ENCODE peak calls at places on chromosomes 16 and 17, in five cellular contexts. X is right atrium auricular region, A is heart right ventricle, O is GM12864, V is lower leg skin. Q is an unnamed sample.

GRCh38 chr17:33875973-33876372 is 379.1 kb upstream of the CCL2 start:
- DNase-seq in X (no peak), A (no peak), O (no peak), V (no peak), Q (no peak)

GRCh38 chr17:71180801-71181385 is 939.9 kb upstream of the SOX9 start:
- DNase-seq in X (no peak), A (no peak), O (no peak), V (peak), Q (no peak)

GRCh38 chr17:11880714-11881113 is 116.6 kb downstream of the ZNF18 start:
- DNase-seq in X (no peak), A (no peak), O (no peak), V (no peak), Q (no peak)

GRCh38 chr17:10265100-10265810 is 66.8 kb upstream of the GAS7 start:
- DNase-seq in X (no peak), A (no peak), O (no peak), V (no peak), Q (no peak)

GRCh38 chr16:88907768-88908167 is 41.3 kb upstream of the PABPN1L start:
- DNase-seq in X (no peak), A (no peak), O (no peak), V (no peak), Q (no peak)

GRCh38 chr16:50547340-50547865 is 793 bp upstream of the NKD1 start:
- DNase-seq in X (no peak), A (peak), O (peak), V (no peak), Q (peak)

GRCh38 chr16:971582-971905 is 760 bp upstream of the LMF1 start:
- DNase-seq in X (no peak), A (no peak), O (no peak), V (no peak), Q (no peak)

GRCh38 chr16:2008631-2009301 is 855 bp downstream of the ZNF598 start:
- DNase-seq in X (no peak), A (no peak), O (no peak), V (no peak), Q (no peak)

GRCh38 chr16:81841709-81842108 is 62.6 kb downstream of the PLCG2 start:
- DNase-seq in X (no peak), A (no peak), O (no peak), V (no peak), Q (peak)

GRCh38 chr16:11632455-11632921 is 35.8 kb upstream of the SNN start:
- DNase-seq in X (peak), A (peak), O (no peak), V (no peak), Q (no peak)

GRCh38 chr17:74280093-74280513 is 6.1 kb downstream of the DNAI2 start:
- DNase-seq in X (no peak), A (no peak), O (peak), V (no peak), Q (peak)

GRCh38 chr16:27628216-27628945 is 78.4 kb downstream of the KATNIP start:
- DNase-seq in X (no peak), A (no peak), O (no peak), V (no peak), Q (no peak)

GRCh38 chr16:73753931-73754330 is 542.7 kb upstream of the PSMD7 start:
- DNase-seq in X (no peak), A (no peak), O (no peak), V (no peak), Q (no peak)

GRCh38 chr16:79653337-79654000 is 52.9 kb upstream of the MAF start:
- DNase-seq in X (no peak), A (peak), O (no peak), V (no peak), Q (no peak)

GRCh38 chr17:42068979-42069378 is 18.6 kb upstream of the C17orf113 start:
- DNase-seq in X (no peak), A (no peak), O (no peak), V (no peak), Q (no peak)

GRCh38 chr17:43915561-43915960 is 8.2 kb upstream of the MPP2 start:
- DNase-seq in X (no peak), A (no peak), O (no peak), V (no peak), Q (no peak)

GRCh38 chr17:43917348-43918025 is 10.2 kb upstream of the MPP2 start:
- DNase-seq in X (no peak), A (peak), O (no peak), V (no peak), Q (no peak)

GRCh38 chr17:43917016-43917347 is 9.6 kb upstream of the MPP2 start:
- DNase-seq in X (no peak), A (no peak), O (no peak), V (no peak), Q (no peak)

GRCh38 chr17:43918026-43918389 is 10.7 kb upstream of the MPP2 start:
- DNase-seq in X (no peak), A (no peak), O (no peak), V (no peak), Q (no peak)

GRCh38 chr17:43916385-43916784 is 9.0 kb upstream of the MPP2 start:
- DNase-seq in X (no peak), A (no peak), O (no peak), V (no peak), Q (no peak)
- TF ChIP-seq CTCF in X (no peak), A (no peak), O (peak), V (no peak), Q (no peak)

GRCh38 chr16:48916566-48916965 is 306.6 kb upstream of the N4BP1 start:
- DNase-seq in X (no peak), A (no peak), O (no peak), V (no peak), Q (no peak)

GRCh38 chr16:48913384-48913783 is 303.4 kb upstream of the N4BP1 start:
- DNase-seq in X (no peak), A (no peak), O (no peak), V (no peak), Q (no peak)

GRCh38 chr16:48919791-48920190 is 309.8 kb upstream of the N4BP1 start:
- DNase-seq in X (no peak), A (no peak), O (no peak), V (no peak), Q (no peak)

GRCh38 chr16:48914070-48914469 is 304.1 kb upstream of the N4BP1 start:
- DNase-seq in X (no peak), A (no peak), O (no peak), V (no peak), Q (no peak)

DNA sequence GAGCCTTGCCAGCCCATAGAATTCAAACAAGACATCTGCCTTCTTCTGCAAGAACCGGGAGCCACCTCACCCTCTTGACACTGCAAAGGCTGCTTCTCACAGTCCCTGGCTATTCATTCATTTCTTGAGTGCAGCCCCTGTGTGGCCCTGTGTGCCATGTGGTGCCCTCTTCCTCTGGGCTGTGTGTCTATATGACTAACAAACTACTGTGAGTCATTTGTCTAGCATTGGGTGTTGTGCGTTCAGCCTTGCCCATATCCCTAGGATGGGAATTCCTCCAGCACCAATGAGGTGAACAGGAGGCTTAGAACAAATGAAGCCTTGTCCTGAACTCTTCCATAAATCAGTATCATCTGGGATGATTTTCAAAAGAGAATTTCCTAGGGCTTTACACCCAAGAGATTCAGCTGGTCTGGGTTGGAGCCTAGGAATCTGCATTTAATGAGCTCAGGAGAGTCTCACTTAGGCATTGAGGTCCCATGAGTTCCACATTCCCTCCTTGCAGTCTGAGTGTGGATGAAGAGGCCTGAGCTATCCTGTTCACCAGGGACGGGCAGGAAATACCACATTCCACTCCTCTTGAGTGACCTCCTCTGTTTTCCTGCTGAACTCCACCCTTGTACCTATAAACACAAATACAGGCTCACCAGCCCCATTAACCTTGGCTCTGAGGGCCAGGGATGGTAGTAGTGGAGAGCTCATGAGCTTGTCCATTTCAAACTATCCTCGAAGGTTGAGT is 308.7 kb upstream of the N4BP1 start:
- DNase-seq in X (no peak), A (no peak), O (no peak), V (no peak), Q (no peak)
- TF ChIP-seq CTCF in X (no peak), A (no peak), O (no peak), V (no peak), Q (no peak)

GRCh38 chr17:37610971-37611370 is 1.8 kb upstream of the SYNRG start:
- DNase-seq in X (no peak), A (no peak), O (no peak), V (no peak), Q (no peak)

GRCh38 chr17:37607637-37608368 is 1.4 kb downstream of the SYNRG start:
- DNase-seq in X (no peak), A (no peak), O (peak), V (no peak), Q (no peak)

GRCh38 chr17:37605813-37606505 is 3.3 kb downstream of the SYNRG start:
- DNase-seq in X (no peak), A (no peak), O (no peak), V (no peak), Q (no peak)

GRCh38 chr17:37608369-37609169 is 649 bp downstream of the SYNRG start:
- DNase-seq in X (no peak), A (no peak), O (no peak), V (peak), Q (no peak)

DNA sequence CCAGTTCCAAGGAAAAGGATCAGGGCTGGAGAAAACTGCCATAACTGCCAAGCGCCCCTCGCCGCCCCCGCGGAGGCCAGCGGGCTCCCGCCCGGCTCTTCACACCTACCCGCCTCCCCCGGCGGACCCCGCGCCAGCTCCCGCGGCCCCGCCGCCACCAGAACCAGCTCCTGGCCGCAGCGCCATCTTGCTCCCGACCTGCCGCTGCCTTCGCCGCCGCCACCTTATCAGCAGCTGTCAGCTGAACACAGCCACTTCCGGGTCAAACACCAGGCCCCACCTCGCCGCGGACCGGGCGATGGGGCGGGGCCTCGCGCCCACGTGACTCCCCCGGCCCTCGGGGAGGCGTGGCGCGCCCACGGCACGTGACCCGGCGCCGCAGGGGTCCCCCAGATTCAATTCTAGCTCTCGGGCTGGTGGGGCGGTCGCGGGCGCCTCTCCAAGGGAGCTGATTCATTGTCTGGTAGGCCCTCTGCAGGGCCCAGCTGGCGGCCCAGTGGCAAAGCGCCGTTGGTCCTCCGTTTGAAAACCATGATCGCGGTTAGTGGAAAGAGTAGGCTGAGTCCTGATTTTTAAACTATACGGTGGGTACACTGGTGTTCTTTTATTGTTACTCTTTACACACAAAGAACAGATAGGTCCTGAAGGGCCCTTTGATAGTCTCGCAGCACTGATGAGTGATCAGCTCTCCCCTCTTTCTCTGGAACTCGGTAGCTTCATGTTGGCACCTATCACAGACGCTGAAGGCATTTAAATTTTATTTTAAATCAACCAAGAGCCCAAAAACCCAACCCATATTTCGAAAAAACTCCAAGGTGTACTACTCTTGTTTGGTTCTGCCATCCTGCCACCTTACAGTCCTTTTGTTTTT is at the start of gene SYNRG:
- DNase-seq in X (peak), A (peak), O (peak), V (peak), Q (peak)
- TF ChIP-seq CTCF in X (peak), A (peak), O (peak), V (no peak), Q (peak)

DNA sequence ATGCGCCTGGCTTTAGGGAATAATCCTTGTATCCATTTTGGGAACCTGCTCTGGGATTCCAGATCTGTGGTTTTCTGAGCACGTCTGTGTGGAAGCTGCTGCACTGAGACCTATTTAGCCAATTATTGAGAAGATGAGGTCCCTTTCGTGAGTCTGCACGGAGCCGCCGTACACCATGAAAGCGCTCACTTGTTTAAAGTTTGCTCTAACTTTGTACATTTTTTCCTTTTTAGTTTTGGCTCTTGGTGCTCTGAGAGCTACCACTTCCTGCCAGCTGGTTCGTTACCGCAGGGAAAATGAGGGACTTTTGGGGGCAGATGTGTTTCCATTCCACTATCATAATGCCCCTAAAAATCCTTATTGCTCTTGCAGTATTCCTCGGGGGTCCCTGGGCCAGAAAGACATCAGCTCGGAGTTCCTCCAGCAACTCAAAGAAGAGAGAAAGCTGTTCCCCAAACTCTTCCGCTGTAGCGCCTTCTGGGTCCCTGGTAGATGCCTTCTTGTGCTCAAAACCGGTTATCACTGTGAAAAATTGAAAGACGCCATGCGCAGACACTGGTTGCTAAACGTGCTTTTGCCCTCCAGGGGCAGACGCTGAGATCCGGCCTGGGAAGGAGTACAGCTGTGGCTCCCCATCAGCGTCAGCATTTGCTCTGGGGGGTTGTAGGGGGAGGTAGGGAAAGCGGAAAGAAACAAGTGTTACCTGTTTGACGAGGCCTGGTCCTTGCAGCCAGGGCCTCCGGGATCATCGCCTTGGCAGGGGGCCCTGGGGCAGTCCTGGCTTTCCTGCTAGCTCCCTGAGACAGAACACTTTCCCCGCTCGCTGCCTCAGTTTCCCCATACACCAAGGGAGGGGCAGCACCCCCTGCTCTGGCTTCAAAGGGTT is 238.1 kb downstream of the MRTFB start:
- DNase-seq in X (no peak), A (no peak), O (peak), V (no peak), Q (no peak)
- TF ChIP-seq CTCF in X (no peak), A (no peak), O (peak), V (no peak), Q (no peak)

GRCh38 chr17:46947236-46947635 is 24.3 kb downstream of the GOSR2 start:
- DNase-seq in X (no peak), A (no peak), O (no peak), V (no peak), Q (no peak)
- TF ChIP-seq CTCF in X (no peak), A (no peak), O (no peak), V (no peak), Q (no peak)

DNA sequence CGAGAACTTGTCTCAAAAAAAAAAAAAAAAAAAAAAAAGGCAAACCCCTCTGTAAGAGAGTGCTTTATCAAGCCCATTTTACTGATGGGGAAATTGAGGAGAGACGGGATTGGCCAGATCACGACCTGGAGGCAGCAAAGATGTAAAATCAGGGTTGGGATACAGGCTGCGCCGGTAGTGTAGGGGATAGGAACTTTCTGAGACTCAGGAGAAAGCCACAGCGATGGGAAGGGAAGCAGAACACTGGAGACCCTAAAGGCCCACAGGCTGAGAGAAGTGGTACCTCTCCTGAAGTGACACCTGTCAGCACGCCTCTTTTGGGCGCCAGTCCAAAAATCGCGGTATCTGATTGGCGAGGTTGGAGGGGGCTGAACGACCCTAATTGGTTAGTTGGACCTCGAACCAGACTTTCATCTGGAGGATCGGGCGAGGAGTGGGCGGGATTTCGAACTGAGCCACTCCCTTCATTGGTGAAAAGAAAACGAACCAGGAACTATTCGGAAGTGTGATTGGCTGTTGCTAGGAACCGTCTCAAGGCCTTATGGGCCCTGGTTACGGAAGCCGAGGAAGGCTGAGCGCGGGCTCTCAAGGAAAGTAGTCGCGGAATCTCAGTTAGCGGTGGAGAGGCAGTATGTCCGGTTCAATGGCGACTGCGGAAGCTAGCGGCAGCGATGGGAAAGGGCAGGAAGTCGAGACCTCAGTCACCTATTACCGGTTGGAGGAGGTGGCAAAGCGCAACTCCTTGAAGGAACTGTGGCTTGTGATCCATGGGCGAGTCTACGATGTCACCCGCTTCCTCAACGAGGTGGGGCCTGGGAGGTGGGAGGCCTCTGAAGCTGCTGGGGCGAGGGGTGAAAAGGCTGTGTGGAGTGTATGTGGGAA is at the start of gene CYB5B:
- DNase-seq in X (peak), A (peak), O (peak), V (peak), Q (peak)
- TF ChIP-seq CTCF in X (no peak), A (no peak), O (no peak), V (no peak), Q (no peak)

GRCh38 chr17:49585422-49586027 is 9.9 kb downstream of the NXPH3 start:
- DNase-seq in X (no peak), A (no peak), O (no peak), V (no peak), Q (no peak)
- TF ChIP-seq CTCF in X (no peak), A (no peak), O (peak), V (no peak), Q (no peak)

GRCh38 chr16:84675423-84675822 is 24.4 kb upstream of the USP10 start:
- DNase-seq in X (no peak), A (no peak), O (no peak), V (no peak), Q (no peak)

GRCh38 chr16:84680165-84680842 is 19.5 kb upstream of the USP10 start:
- DNase-seq in X (no peak), A (no peak), O (no peak), V (no peak), Q (no peak)

GRCh38 chr16:84677849-84678248 is 22.0 kb upstream of the USP10 start:
- DNase-seq in X (no peak), A (no peak), O (no peak), V (no peak), Q (no peak)

GRCh38 chr16:84673561-84673960 is 25.2 kb downstream of the KLHL36 start:
- DNase-seq in X (no peak), A (no peak), O (no peak), V (no peak), Q (no peak)

GRCh38 chr16:84677017-84677803 is 22.6 kb upstream of the USP10 start:
- DNase-seq in X (no peak), A (no peak), O (no peak), V (no peak), Q (no peak)
- TF ChIP-seq CTCF in X (no peak), A (no peak), O (no peak), V (no peak), Q (no peak)

DNA sequence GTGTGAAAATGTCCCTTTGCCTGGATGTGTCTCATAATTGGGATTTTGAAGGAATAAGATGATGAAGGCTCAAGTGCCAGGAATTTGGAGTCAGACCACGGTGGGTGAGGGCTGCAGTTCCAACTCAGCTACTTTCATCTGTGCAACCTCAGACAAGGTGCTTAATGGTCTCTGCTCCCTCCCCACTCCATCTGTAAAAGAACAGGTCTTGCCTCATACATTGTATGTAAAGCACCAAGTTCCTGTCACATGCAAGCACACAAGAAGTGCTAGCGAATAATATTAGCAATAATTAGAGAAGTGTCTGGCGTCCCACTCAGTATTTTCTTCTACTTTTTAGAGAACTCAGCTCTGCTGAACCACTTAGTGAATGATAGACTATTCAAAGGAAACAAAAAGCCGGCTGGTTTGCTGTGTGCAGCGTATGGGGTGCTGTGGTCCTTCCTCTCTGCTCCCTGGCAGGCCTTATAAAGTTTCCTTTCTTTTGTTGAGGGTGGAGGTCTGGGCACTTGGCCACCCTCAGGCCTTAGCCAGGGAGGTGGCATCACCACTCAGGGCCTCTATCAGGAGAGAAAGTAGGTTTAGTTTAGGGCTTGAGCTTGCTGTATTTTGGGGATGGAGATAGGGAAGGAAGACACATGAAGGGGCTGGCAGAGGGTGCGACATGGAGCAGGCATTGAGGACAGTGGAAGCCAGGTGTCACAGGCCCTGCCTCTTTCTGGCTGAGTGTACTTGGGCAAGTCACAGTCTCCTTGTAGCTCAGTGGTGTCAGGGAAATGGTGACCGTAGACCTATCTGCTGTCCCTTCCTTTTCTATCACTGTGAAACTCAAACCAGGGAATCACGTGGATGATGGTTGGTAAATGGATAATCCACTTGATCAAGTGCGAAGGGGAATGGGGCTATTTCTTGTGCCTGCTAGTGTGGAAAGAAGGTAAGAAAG is 6.5 kb downstream of the TBX4 start:
- DNase-seq in X (peak), A (no peak), O (no peak), V (peak), Q (no peak)
- TF ChIP-seq CTCF in X (no peak), A (no peak), O (no peak), V (no peak), Q (no peak)